ENCODE peak calls at places on chromosomes 7 and 10, in ten cellular contexts. Q is astrocyte; V is heart left ventricle; K is CD8-positive, alpha-beta T cell; P is colonic mucosa; D is HCT116; C is fibroblast of lung; Z is IMR-90; B is psoas muscle; W is thoracic aorta. F is an unnamed sample. For H3K4me1, the result is how much of the 10 kb centered on the place peaks cover.

GRCh38 chr10:15661574-15661973 is 58.1 kb downstream of the ITGA8 start:
- DNase-seq in W (no peak), K (no peak), Q (no peak), P (no peak), C (peak), B (no peak), V (no peak), D (no peak), Z (no peak), F (no peak)

GRCh38 chr7:36158321-36158605 is 5.2 kb downstream of the EEPD1 start:
- DNase-seq in B (no peak), C (no peak), W (no peak), D (no peak), P (no peak), K (no peak), Q (no peak), Z (no peak), V (no peak), F (no peak)

GRCh38 chr10:63393050-63393449 is 72.7 kb downstream of the JMJD1C start:
- DNase-seq in Q (no peak), W (no peak), Z (no peak), B (no peak), K (no peak), P (no peak), C (no peak), D (no peak), V (no peak), F (no peak)

GRCh38 chr7:81527651-81528050 is 242.2 kb downstream of the HGF start:
- DNase-seq in Z (no peak), D (no peak), P (no peak), B (no peak), K (no peak), W (no peak), V (no peak), C (no peak), Q (no peak), F (no peak)

GRCh38 chr10:79380918-79381775 is 33.9 kb downstream of the PPIF start:
- DNase-seq in W (no peak), Z (no peak), C (no peak), D (no peak), B (no peak), P (peak), Q (no peak), K (no peak), V (peak), F (peak)

GRCh38 chr10:19658131-19658530 is 158.1 kb upstream of the PLXDC2 start:
- DNase-seq in B (no peak), D (no peak), V (no peak), P (no peak), C (no peak), W (no peak), Q (peak), Z (peak), K (no peak), F (no peak)

GRCh38 chr7:127486654-127487053 is 94.1 kb upstream of the ZNF800 start:
- DNase-seq in C (no peak), B (no peak), V (no peak), W (no peak), D (no peak), K (no peak), Z (peak), P (no peak), Q (no peak), F (no peak)

GRCh38 chr7:1912472-1913289 is 242.6 kb downstream of the ELFN1 start:
- DNase-seq in V (no peak), D (no peak), Z (peak), P (no peak), Q (peak), C (peak), B (no peak), K (no peak), W (peak), F (no peak)

GRCh38 chr10:120508393-120508792 is 51.4 kb downstream of the PLPP4 start:
- DNase-seq in Z (no peak), K (no peak), P (no peak), B (no peak), W (no peak), C (no peak), V (no peak), Q (peak), D (peak), F (no peak)

GRCh38 chr10:17216217-17216900 is 11.7 kb upstream of the VIM start:
- DNase-seq in D (peak), W (no peak), Z (peak), V (no peak), P (no peak), C (peak), Q (peak), K (no peak), B (no peak), F (no peak)

GRCh38 chr10:28880551-28880950 is 203.2 kb downstream of the BAMBI start:
- DNase-seq in P (no peak), V (no peak), K (no peak), Q (no peak), W (no peak), B (no peak), C (peak), Z (no peak), D (no peak), F (no peak)

GRCh38 chr10:14397069-14397468 is 66.3 kb upstream of the FRMD4A start:
- DNase-seq in C (peak), D (no peak), Z (peak), K (no peak), Q (peak), W (peak), V (peak), P (peak), B (peak), F (no peak)

GRCh38 chr7:88239852-88240251 is 20.0 kb upstream of the SRI start:
- DNase-seq in Q (no peak), C (no peak), D (no peak), Z (no peak), P (no peak), B (no peak), K (no peak), V (no peak), W (no peak), F (no peak)

GRCh38 chr7:64559206-64559605 is 3.7 kb downstream of the ZNF680 start:
- DNase-seq in D (no peak), V (no peak), B (peak), C (peak), Q (peak), K (no peak), Z (no peak), P (no peak), W (no peak), F (no peak)

GRCh38 chr10:133068741-133069525 is 18.8 kb upstream of the ADGRA1 start:
- DNase-seq in W (no peak), D (no peak), Q (no peak), K (no peak), B (no peak), C (no peak), Z (no peak), P (no peak), V (no peak), F (no peak)

GRCh38 chr10:133070810-133071209 is 16.9 kb upstream of the ADGRA1 start:
- DNase-seq in P (no peak), Z (no peak), K (no peak), C (no peak), W (no peak), D (no peak), B (no peak), Q (no peak), V (no peak), F (no peak)

GRCh38 chr10:133070402-133070801 is 17.3 kb upstream of the ADGRA1 start:
- DNase-seq in K (no peak), B (no peak), C (no peak), V (no peak), D (no peak), W (no peak), Z (no peak), P (no peak), Q (no peak), F (no peak)

GRCh38 chr10:133067152-133068090 is 20.3 kb upstream of the ADGRA1 start:
- DNase-seq in D (no peak), Z (no peak), B (no peak), K (no peak), Q (peak), W (no peak), C (peak), P (no peak), V (no peak), F (no peak)

DNA sequence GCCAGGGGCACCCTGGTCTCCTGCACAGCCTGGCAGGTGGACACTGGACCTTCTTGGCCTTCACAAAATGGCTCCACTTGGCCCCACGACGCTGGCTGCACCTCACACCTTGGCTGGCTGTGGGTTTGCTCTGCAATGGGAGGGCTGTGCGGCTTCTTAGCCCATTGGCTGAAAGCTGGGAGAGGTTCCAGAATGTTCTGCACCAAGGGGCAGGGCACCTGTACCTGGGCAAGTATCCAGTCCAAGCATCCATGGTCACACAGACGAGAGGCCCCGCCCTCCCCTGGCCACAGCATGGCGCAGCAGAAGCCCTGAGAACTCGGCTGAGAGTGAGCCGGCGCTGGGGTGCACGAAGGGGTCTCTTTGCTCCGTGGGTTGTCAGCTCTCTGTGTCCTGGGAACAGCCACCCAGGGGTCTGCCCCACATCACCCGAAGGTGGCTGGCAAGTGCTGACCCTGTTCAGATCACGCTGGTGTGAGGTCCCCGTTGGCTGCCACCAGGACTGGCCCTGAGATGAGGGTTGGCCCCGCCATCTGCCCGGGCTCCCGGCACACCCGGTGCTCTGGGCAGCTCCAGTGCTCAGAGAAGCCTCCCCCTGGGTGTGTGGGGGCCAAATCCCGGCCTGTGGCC is 19.5 kb upstream of the ADGRA1 start:
- DNase-seq in W (no peak), V (no peak), Z (no peak), Q (no peak), B (no peak), C (no peak), D (no peak), K (no peak), P (no peak), F (no peak)
- H3K27ac ChIP-seq in W (no peak), V (no peak), Z (no peak), Q (no peak), B (no peak), C (no peak), D (no peak), K (no peak), P (no peak), F (no peak)

GRCh38 chr7:147081117-147081516 is 964.5 kb downstream of the CNTNAP2 start:
- DNase-seq in V (no peak), C (no peak), Z (no peak), W (no peak), K (no peak), D (no peak), P (no peak), B (no peak), Q (no peak), F (no peak)

GRCh38 chr7:147078324-147078723 is 961.7 kb downstream of the CNTNAP2 start:
- DNase-seq in K (no peak), B (no peak), D (no peak), W (no peak), P (no peak), C (no peak), Z (no peak), Q (no peak), V (no peak), F (no peak)

DNA sequence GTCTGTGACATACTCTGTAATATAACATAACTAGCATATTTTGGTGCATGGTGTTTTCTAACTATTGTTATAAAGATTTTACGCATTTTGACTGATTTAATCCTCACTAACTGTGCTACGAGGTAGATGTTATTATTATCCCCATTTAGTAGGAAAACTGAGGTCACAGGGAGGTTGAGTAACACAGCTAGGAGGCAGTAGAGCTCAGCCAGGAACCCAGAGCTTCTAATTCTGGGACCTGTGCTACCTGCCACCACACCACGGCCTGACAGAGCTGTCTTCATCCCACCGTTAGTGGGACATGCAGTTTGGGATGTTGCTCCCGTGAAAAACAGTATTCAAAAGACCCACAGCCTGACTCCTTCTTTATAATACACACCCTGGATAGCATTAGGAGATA is 962.5 kb downstream of the CNTNAP2 start:
- DNase-seq in C (no peak), Z (no peak), D (no peak), W (no peak), B (no peak), K (no peak), P (no peak), Q (no peak), V (no peak), F (no peak)
- TF ChIP-seq CTCF in C (no peak), Z (no peak), D (no peak), W (no peak), B (no peak), K (no peak), P (no peak), Q (no peak), V (no peak), F (no peak)

GRCh38 chr10:119217401-119217800 is 10.0 kb downstream of the GRK5 start:
- DNase-seq in V (no peak), Q (no peak), D (no peak), C (no peak), P (no peak), K (no peak), Z (no peak), B (no peak), W (no peak), F (no peak)

GRCh38 chr10:119216137-119216536 is 8.8 kb downstream of the GRK5 start:
- DNase-seq in B (no peak), W (no peak), K (no peak), D (no peak), V (no peak), Z (no peak), Q (no peak), C (no peak), P (no peak), F (no peak)

GRCh38 chr10:119215371-119215770 is 8.0 kb downstream of the GRK5 start:
- DNase-seq in K (no peak), P (no peak), W (no peak), V (no peak), C (no peak), Q (no peak), Z (no peak), D (no peak), B (no peak), F (no peak)

GRCh38 chr10:119219747-119220320 is 12.5 kb downstream of the GRK5 start:
- DNase-seq in Q (no peak), K (no peak), Z (no peak), W (no peak), P (no peak), V (no peak), B (no peak), D (no peak), C (no peak), F (no peak)

GRCh38 chr10:119217937-119218579 is 10.7 kb downstream of the GRK5 start:
- DNase-seq in V (no peak), D (no peak), B (no peak), Z (peak), P (no peak), W (no peak), Q (no peak), C (peak), K (no peak), F (no peak)
- H3K4me1 ChIP-seq in V (under half), D (under half), B (under half), Z (under half), P (under half), W (half or more), Q (under half), C (under half), K (under half), F (half or more)

DNA sequence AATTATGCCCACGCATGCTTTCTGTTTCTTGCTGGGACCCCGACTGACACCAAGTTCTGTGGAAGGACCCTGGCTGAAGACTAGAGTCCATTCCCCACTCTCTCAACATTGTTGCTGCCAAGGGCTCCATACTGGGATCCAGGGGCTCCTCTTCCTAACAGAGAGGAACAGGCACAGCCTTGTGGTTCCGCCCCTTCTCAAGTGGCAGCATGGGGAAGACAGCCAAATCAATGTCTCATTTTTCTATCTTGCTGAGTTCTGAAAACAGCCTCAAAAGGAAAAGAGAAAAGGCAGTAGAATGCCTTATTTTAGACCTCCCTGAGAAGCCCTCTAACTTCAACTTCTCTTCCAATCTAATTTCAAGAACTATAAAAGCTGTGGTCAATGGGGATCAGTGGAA is 23.7 kb upstream of the LAMB1 start:
- DNase-seq in D (no peak), C (peak), P (no peak), B (no peak), V (no peak), Q (peak), Z (no peak), K (no peak), W (no peak), F (no peak)
- H3K27ac ChIP-seq in D (no peak), C (no peak), P (no peak), B (no peak), V (no peak), Q (no peak), Z (no peak), K (no peak), W (peak), F (no peak)

DNA sequence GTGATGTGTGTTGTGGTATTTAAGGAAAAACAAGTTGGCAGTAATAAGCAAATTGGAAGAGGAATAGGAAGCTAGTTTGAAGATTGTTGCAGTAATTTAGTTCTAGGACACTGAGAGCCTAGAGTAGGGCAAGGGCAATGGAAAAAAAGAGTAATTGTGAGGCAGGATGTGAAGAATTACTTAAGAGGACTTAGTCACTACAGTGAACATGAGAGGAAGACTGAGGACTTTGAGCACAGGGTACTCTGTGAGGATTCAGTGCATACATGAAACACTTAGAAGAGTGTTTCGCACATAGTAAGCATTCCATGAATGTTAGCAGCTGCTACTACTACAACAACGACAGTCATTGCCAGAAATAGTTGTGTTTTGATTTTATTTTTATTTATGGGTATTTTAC is 30.9 kb upstream of the DKK1 start:
- DNase-seq in W (no peak), B (no peak), Q (no peak), Z (peak), D (no peak), C (peak), P (no peak), V (no peak), K (no peak), F (no peak)
- TF ChIP-seq CTCF in W (no peak), B (no peak), Q (no peak), Z (no peak), D (no peak), C (no peak), P (no peak), V (no peak), K (no peak), F (no peak)

DNA sequence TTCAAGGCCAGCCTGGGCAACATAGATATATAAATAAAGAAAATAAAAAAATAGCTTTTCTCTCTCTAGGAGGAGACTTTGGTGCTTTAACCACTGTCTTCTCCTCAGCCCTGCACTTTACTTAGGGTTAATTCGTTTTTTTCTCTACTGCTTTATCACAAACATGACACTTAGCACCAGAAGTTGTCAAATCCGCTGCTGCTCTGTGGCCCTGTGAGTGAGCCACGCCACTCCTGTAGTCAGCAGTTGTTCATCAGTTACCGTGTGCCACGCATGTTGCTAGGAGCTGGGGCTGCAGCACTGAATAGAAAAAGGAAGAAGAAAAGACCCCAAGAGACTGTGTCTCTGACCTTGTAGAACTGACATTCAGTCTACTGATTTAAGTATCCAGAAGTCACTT is 232.6 kb downstream of the CELF2 start:
- DNase-seq in C (no peak), B (no peak), K (no peak), V (no peak), W (no peak), P (no peak), Z (no peak), Q (no peak), D (no peak), F (no peak)
- H3K4me1 ChIP-seq in C (under half), B (under half), K (under half), V (under half), W (under half), P (under half), Z (under half), Q (under half), D (under half), F (under half)

DNA sequence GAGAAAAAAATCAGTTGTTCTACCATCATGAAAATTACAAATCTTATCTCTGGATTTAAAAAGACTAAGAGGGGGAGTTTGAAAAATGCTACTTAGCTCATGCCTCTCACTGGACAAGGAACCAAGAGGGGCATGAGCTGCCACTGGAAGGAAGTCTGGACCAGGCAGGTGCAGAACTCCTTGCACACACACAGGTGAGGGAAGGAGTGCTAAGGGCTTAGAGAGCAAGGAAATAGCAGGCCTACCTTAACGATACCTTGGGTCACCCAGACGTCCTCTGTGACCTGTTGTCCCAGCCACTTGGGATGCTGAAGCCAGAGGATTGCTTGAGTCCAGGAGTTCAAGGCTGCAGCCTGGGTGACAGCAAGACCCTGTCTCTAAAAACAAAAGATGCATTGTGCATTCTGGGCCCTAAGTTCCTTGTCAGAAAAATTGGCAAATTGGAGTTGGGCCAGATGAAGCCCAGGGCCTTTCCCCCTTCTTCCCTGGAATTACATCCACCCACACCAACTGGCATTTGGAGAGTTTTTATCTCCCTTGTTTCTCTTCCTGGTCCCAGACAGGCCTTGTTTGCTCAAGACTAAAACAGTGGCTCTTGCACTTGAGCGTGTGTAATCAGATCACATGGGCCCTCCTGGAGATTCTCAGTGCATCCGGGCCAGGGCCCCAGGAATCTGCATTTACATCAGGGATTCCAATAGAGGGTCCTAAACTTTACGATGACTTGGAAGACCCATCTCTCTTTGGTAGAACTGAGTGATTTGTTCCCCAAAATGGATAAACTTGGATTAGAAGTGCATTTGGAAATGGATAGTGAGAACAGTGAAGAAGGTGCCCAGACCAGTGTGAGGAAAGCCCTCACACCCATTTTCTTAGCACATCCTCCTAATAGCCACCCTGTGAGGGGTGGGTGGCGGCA is 3.0 kb downstream of the DDIT4 start:
- DNase-seq in K (no peak), W (no peak), V (no peak), B (peak), C (peak), P (peak), Q (no peak), D (peak), Z (peak), F (peak)
- H3K27ac ChIP-seq in K (peak), W (peak), V (peak), B (peak), C (no peak), P (peak), Q (no peak), D (peak), Z (peak), F (peak)